ENCODE peak calls at places on chromosomes 16 and 17, in eight cellular contexts. T is tibial artery, F is heart right ventricle, I is ovary, Y is glutamatergic neuron, C is endothelial cell, W is PC-9, S is fibroblast of pulmonary artery. G is an unnamed sample.

GRCh38 chr17:45775576-45776011 is 8.5 kb upstream of the CRHR1 start:
- DNase-seq in F (peak; percentile 60), W (peak; percentile 39), C (no peak), I (no peak), S (no peak), T (no peak), Y (no peak), G (no peak)

GRCh38 chr17:79626156-79626890 is 15.5 kb upstream of the RBFOX3 start:
- DNase-seq in S (no peak), T (peak; percentile 13), W (no peak), C (no peak), Y (peak; percentile 10), F (no peak), I (peak; percentile 5), G (no peak)

GRCh38 chr17:17542906-17543635 is 46.9 kb upstream of the RASD1 start:
- DNase-seq in T (no peak), I (no peak), S (no peak), Y (no peak), W (no peak), C (no peak), F (no peak), G (no peak)

GRCh38 chr17:28030386-28030785 is 12.1 kb upstream of the NLK start:
- DNase-seq in F (no peak), T (no peak), Y (no peak), I (no peak), S (no peak), C (no peak), W (no peak), G (no peak)

GRCh38 chr17:10631048-10631700 is 25.9 kb downstream of the MYH3 start:
- DNase-seq in Y (peak; percentile 78), C (peak; percentile 74), F (no peak), T (no peak), W (peak; percentile 49), S (peak; percentile 37), I (no peak), G (peak; percentile 57)

GRCh38 chr16:685967-686366 is 1.8 kb upstream of the JMJD8 start:
- DNase-seq in C (peak; percentile 62), T (no peak), W (peak; percentile 65), Y (peak; percentile 67), S (peak; percentile 34), I (peak; percentile 51), F (no peak), G (peak; percentile 50)

GRCh38 chr16:89410794-89411309 is 79.5 kb downstream of the ANKRD11 start:
- DNase-seq in W (no peak), T (peak; percentile 75), S (peak; percentile 85), Y (peak; percentile 67), C (no peak), F (peak; percentile 43), I (peak; percentile 45), G (no peak)

GRCh38 chr16:4682616-4683254 is 10.6 kb upstream of the NUDT16L1 start:
- DNase-seq in T (no peak), F (peak; percentile 18), S (peak; percentile 26), Y (peak; percentile 80), I (no peak), W (peak; percentile 57), C (peak; percentile 65), G (peak; percentile 48)

GRCh38 chr16:31487720-31488629 is 5.1 kb downstream of the SLC5A2 start:
- DNase-seq in Y (peak; percentile 58), I (no peak), F (peak; percentile 47), T (no peak), C (no peak), S (no peak), W (peak; percentile 82), G (no peak)

GRCh38 chr17:17792143-17792550 is 44.6 kb downstream of the SREBF1 start:
- DNase-seq in T (no peak), C (no peak), I (no peak), F (no peak), S (no peak), W (no peak), Y (peak; percentile 76), G (no peak)

GRCh38 chr17:7859028-7859427 is 1.2 kb downstream of the CYB5D1 start:
- DNase-seq in F (no peak), I (no peak), Y (no peak), W (no peak), C (no peak), T (no peak), S (no peak), G (no peak)

GRCh38 chr16:85046957-85047866 is 19.6 kb downstream of the KIAA0513 start:
- DNase-seq in I (no peak), S (peak; percentile 22), W (no peak), T (no peak), F (no peak), C (no peak), Y (no peak), G (no peak)

GRCh38 chr17:57530508-57530907 is 214.6 kb downstream of the CCDC182 start:
- DNase-seq in W (no peak), C (no peak), S (peak; percentile 16), F (no peak), T (no peak), I (no peak), Y (no peak), G (no peak)

GRCh38 chr16:4655801-4656200 is 31.2 kb downstream of the MGRN1 start:
- DNase-seq in Y (no peak), I (no peak), C (no peak), F (no peak), T (no peak), S (no peak), W (no peak), G (no peak)

GRCh38 chr17:81934850-81935708 is 2.0 kb downstream of the PYCR1 start:
- DNase-seq in W (no peak), S (no peak), F (no peak), T (no peak), I (no peak), C (no peak), Y (no peak), G (no peak)

GRCh38 chr16:58661199-58661830 is 23.3 kb downstream of the SLC38A7 start:
- DNase-seq in S (peak; percentile 89), T (peak; percentile 45), F (no peak), I (no peak), W (peak; percentile 51), C (peak; percentile 48), Y (peak; percentile 30), G (peak; percentile 17)

GRCh38 chr17:45914036-45914717 is 19.8 kb downstream of the MAPT start:
- DNase-seq in T (no peak), F (no peak), W (no peak), S (no peak), Y (no peak), C (no peak), I (no peak), G (no peak)

GRCh38 chr17:41935641-41936040 is 5.2 kb downstream of the ODAD4 start:
- DNase-seq in I (no peak), T (no peak), Y (no peak), F (no peak), C (no peak), S (no peak), W (no peak), G (no peak)

GRCh38 chr17:41942626-41943025 is 12.2 kb downstream of the ODAD4 start:
- DNase-seq in S (no peak), I (no peak), W (no peak), C (no peak), T (no peak), Y (no peak), F (no peak), G (no peak)

GRCh38 chr17:41939044-41939695 is 8.8 kb downstream of the ODAD4 start:
- DNase-seq in S (no peak), F (no peak), W (no peak), C (no peak), Y (no peak), T (no peak), I (no peak), G (no peak)

GRCh38 chr17:41941158-41941557 is 10.7 kb downstream of the ODAD4 start:
- DNase-seq in S (no peak), W (no peak), F (no peak), Y (no peak), T (no peak), C (no peak), I (no peak), G (no peak)

GRCh38 chr17:41937970-41938851 is 7.8 kb downstream of the ODAD4 start:
- DNase-seq in S (no peak), F (peak; percentile 59), C (no peak), W (no peak), Y (no peak), T (no peak), I (no peak), G (no peak)
- TF ChIP-seq CTCF in S (no peak), F (no peak), C (no peak), W (no peak), Y (no peak), T (no peak), I (no peak), G (no peak)

GRCh38 chr17:30336369-30337171 is 2.7 kb upstream of the TMIGD1 start:
- DNase-seq in I (no peak), C (peak; percentile 20), F (no peak), Y (peak; percentile 25), T (no peak), W (peak; percentile 41), S (peak; percentile 66), G (peak; percentile 37)
- TF ChIP-seq CTCF in I (no peak), C (peak; percentile 88), F (peak; percentile 56), Y (peak; percentile 76), T (peak; percentile 60), W (peak; percentile 96), S (peak; percentile 50), G (peak; percentile 77)

DNA sequence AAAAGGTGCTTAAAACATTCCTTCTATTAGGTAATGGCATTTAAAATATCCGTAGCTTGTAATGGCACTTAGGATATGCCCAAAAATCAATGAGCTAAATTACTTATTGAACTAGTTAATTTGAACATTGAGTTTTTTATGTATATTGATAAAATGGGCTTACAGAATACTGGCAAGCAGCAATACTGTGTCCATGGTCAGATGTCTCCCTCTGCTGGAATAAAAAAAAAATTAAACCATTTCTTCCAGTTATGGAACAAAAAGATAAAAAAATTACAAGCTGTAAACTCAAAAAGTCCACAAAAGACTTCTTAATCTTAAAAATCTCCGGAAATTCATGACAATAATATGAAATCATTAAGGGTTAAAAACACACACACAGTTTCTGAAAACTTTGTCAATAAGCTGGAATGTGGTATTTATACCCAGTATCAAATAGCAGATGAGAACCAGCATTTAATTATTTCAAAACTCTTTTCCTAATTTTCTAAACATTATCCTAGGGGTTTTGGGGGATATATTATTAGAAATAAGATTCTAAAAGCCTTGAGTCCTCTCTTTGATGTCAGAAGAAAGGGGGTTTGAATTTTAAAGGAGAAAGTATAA is 21.5 kb upstream of the PSMD7 start:
- DNase-seq in F (no peak), C (no peak), Y (no peak), W (no peak), T (no peak), I (no peak), S (peak; percentile 48), G (no peak)
- TF ChIP-seq CTCF in F (peak; percentile 45), C (peak; percentile 69), Y (peak; percentile 64), W (peak; percentile 75), T (peak; percentile 35), I (no peak), S (peak; percentile 49), G (peak; percentile 76)

DNA sequence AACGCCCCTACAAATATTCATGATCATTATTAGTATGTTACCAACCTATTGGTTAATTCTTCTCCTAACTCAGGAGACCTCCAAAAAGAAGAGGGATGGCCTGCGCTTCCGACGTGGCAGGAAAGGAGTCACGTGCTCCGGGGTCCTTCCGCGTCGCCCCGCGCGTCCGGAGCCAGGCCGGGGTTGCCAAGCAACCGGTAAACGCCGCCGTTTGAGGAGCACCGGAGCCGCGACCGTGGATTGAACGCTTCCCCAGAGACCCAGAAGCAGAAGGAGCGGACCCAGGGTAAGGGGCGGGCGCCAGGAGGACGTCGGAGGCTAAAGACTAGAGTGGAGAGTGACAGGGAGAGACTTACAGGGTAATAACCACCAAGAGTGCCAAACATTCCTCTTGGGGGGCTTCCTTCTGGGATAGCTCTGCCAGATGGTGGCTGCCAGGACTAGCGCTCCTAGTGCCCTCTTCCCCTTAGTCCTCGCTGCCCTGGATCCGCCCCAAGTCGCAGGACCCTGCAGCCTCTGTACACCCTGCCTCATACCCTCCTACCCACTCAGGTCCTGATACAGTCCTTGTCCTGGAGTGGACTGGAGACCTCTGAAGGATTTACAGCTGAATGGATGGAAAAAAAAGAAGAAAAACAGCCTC is at the start of gene DNAI2:
- DNase-seq in C (peak; percentile 76), F (peak; percentile 52), Y (peak; percentile 70), W (no peak), I (peak; percentile 31), T (no peak), S (no peak), G (peak; percentile 43)
- TF ChIP-seq CTCF in C (no peak), F (no peak), Y (no peak), W (no peak), I (no peak), T (no peak), S (no peak), G (no peak)